ENCODE peak calls at places on chromosomes 1 and 21, in four cellular contexts. J is HepG2, P is H1, E is HCT116. A is an unnamed sample.

GRCh38 chr1:173257805-173258204 is 50.7 kb upstream of the TNFSF4 start:
- DNase-seq in J (no peak), P (no peak), E (no peak), A (no peak)

GRCh38 chr1:86487131-86487804 is 18.5 kb downstream of the CLCA1 start:
- DNase-seq in J (no peak), P (no peak), E (no peak), A (no peak)

GRCh38 chr1:32967863-32968571 is 3.4 kb upstream of the RNF19B start:
- DNase-seq in J (no peak), P (no peak), E (no peak), A (no peak)

GRCh38 chr1:223363057-223363855 is 720 bp downstream of the SUSD4 start:
- DNase-seq in J (no peak), P (no peak), E (no peak), A (peak; percentile 11)

GRCh38 chr1:90613371-90613770 is 103.7 kb downstream of the BARHL2 start:
- DNase-seq in J (no peak), P (no peak), E (no peak), A (no peak)

GRCh38 chr1:17442841-17443240 is 3.4 kb upstream of the RCC2 start:
- DNase-seq in J (no peak), P (no peak), E (no peak), A (no peak)

GRCh38 chr1:169584483-169585144 is 1.7 kb downstream of the F5 start:
- DNase-seq in J (peak; percentile 89), P (no peak), E (no peak), A (no peak)

GRCh38 chr1:242237051-242237450 is 238.2 kb upstream of the MAP1LC3C start:
- DNase-seq in J (no peak), P (no peak), E (no peak), A (no peak)

GRCh38 chr1:84724128-84724860 is 34.0 kb upstream of the SSX2IP start:
- DNase-seq in J (peak; percentile 17), P (peak; percentile 69), E (peak; percentile 51), A (peak; percentile 13)

GRCh38 chr1:234602334-234603220 is 7.4 kb downstream of the IRF2BP2 start:
- DNase-seq in J (peak; percentile 95), P (no peak), E (peak; percentile 88), A (peak; percentile 73)

GRCh38 chr1:58699011-58699762 is 675 bp downstream of the MYSM1 start:
- DNase-seq in J (no peak), P (no peak), E (no peak), A (peak; percentile 3)

DNA sequence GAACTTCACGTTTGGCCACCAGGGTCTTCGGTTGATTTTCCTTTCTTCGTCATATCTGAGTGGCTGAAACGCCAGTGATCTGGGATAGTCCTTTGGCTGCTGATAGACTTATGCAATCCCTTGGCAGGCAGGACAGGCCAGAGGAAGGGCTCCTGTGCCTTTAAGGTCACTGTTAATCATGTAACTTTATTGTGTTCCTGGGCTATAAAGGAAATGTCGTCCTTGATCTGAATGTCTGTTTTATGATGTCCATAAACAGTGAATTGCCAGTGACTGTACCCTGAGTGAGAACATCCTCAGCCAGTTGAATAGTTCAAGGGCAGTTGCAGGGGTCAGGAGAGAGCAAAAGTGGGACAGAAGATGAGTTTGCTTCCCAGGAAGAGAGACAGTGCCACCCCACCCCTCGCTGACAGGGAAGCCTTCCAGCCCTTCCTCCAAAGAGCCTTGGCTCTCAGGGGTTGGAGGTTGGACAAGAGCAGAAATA is 68.0 kb downstream of the PDE9A start:
- DNase-seq in J (peak; percentile 30), P (no peak), E (no peak), A (no peak)
- TF ChIP-seq JUND in J (no peak), P (no peak), E (no peak), A (no peak)

GRCh38 chr21:38120984-38121855 is 135.6 kb upstream of the KCNJ15 start:
- DNase-seq in J (no peak), P (no peak), E (no peak), A (peak; percentile 51)
- TF ChIP-seq JUND in J (no peak), P (no peak), E (no peak), A (no peak)

DNA sequence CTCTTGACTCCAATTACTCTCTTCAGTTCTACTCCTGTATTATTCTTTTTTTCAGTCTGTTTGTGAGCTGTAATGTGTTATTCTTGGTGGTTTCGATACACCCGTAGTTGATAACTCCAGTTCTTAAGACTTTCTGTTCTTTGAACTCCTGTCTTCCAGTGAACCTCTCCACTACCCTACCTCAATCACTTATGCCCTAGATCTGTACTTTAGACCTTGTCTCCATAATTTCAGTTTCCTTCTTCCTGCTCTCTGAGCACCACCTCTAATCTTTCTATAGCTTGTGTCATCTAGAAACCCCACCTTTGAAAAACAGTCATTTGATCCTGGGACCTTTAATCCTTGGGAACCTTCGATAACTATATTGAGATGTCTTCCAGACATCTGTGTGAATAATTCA is 159.3 kb downstream of the PIK3R3 start:
- DNase-seq in J (no peak), P (no peak), E (no peak), A (no peak)
- TF ChIP-seq JUND in J (no peak), P (no peak), E (no peak), A (no peak)

DNA sequence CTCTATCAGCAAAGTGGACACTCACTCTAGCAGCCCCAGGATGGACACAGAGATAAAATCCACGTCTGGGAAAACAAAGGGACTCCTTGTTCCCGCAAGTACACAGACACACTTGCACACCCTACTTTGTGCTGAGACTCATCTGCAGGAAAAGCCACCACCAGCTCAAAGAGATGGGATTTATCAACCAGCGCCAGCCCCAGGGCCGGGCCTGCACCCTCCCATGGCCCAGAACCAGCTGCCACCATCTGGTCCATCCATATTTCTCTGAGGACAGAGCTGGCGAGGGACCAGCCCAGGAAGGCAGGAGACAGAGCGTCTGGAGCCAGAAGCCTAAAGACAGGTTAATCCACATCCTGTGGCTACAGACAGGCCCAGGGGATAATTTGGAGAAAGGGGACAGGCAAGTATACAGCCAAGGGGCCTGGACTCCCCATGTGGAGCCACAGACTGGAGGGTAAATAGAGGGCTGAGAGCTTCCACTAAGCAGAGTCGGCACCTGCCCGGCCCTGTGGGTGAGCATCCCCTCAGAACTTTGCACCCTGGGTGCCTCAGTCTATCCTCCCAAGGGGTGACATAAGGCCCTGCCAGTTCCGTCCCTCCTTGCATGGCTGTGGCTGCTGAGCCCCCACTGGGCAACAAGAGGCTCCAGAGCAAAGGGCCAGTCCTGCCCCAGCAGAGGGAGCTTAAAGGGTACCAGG is 233.9 kb downstream of the PTPRU start:
- DNase-seq in J (no peak), P (no peak), E (no peak), A (no peak)
- TF ChIP-seq JUND in J (no peak), P (no peak), E (no peak), A (no peak)

GRCh38 chr1:154546264-154547043 is 12.0 kb downstream of the UBE2Q1 start:
- DNase-seq in J (peak; percentile 72), P (peak; percentile 66), E (peak; percentile 63), A (peak; percentile 56)
- TF ChIP-seq JUND in J (no peak), P (no peak), E (no peak), A (no peak)